ENCODE peak calls at places on chromosomes 6 and 20, in six cellular contexts. A is suprapubic skin, N is esophagus muscularis mucosa, X is sigmoid colon, Z is HepG2, O is transverse colon. Y is an unnamed sample.

GRCh38 chr20:20683922-20684321 is 28.5 kb downstream of the RALGAPA2 start:
- DNase-seq in A (no peak), N (no peak), X (no peak), Z (no peak), O (no peak), Y (no peak)

GRCh38 chr20:59819496-59820203 is 113.8 kb downstream of the SYCP2 start:
- DNase-seq in A (peak; percentile 41), N (peak; percentile 74), X (no peak), Z (no peak), O (no peak), Y (no peak)

GRCh38 chr6:87251725-87252124 is 70.7 kb upstream of the SMIM8 start:
- DNase-seq in A (no peak), N (no peak), X (no peak), Z (no peak), O (no peak), Y (no peak)

GRCh38 chr6:88380618-88381288 is 214.6 kb upstream of the CNR1 start:
- DNase-seq in A (no peak), N (no peak), X (no peak), Z (no peak), O (no peak), Y (no peak)

GRCh38 chr6:105607624-105608392 is 204.9 kb upstream of the PREP start:
- DNase-seq in A (no peak), N (no peak), X (no peak), Z (no peak), O (no peak), Y (no peak)

GRCh38 chr6:75932067-75932466 is 140.4 kb downstream of the IMPG1 start:
- DNase-seq in A (no peak), N (no peak), X (no peak), Z (peak; percentile 49), O (no peak), Y (peak; percentile 47)

GRCh38 chr6:109239192-109239917 is 142.9 kb downstream of the CD164 start:
- DNase-seq in A (no peak), N (no peak), X (no peak), Z (no peak), O (no peak), Y (no peak)

GRCh38 chr6:38375937-38376336 is 263.8 kb downstream of the BTBD9 start:
- DNase-seq in A (no peak), N (no peak), X (no peak), Z (no peak), O (no peak), Y (no peak)

GRCh38 chr6:134099770-134100169 is 47.3 kb upstream of the SLC2A12 start:
- DNase-seq in A (no peak), N (peak; percentile 26), X (no peak), Z (no peak), O (no peak), Y (no peak)

GRCh38 chr6:119148102-119148824 is 69.8 kb upstream of the FAM184A start:
- DNase-seq in A (no peak), N (peak; percentile 39), X (no peak), Z (peak; percentile 79), O (no peak), Y (no peak)

GRCh38 chr20:18190466-18191233 is 53.0 kb downstream of the KAT14 start:
- DNase-seq in A (no peak), N (no peak), X (no peak), Z (no peak), O (no peak), Y (no peak)

GRCh38 chr20:18191336-18191735 is 53.7 kb downstream of the KAT14 start:
- DNase-seq in A (no peak), N (no peak), X (no peak), Z (peak; percentile 18), O (no peak), Y (no peak)

GRCh38 chr20:18188446-18188845 is 50.8 kb downstream of the KAT14 start:
- DNase-seq in A (no peak), N (no peak), X (no peak), Z (no peak), O (no peak), Y (no peak)

GRCh38 chr20:18187020-18187419 is 49.4 kb downstream of the KAT14 start:
- DNase-seq in A (no peak), N (no peak), X (no peak), Z (no peak), O (no peak), Y (no peak)
- H3K27ac ChIP-seq in A (no peak overlapping the region), N (no peak overlapping the region), X (no peak overlapping the region), Z (no peak overlapping the region), O (no peak overlapping the region), Y (no peak overlapping the region)

GRCh38 chr6:31614674-31615578 is at the start of gene AIF1:
- DNase-seq in A (no peak), N (no peak), X (no peak), Z (peak; percentile 53), O (no peak), Y (no peak)

GRCh38 chr6:31617010-31617409 is 2.0 kb downstream of the AIF1 start:
- DNase-seq in A (no peak), N (no peak), X (no peak), Z (no peak), O (no peak), Y (no peak)

GRCh38 chr6:31614075-31614619 is 887 bp upstream of the AIF1 start:
- DNase-seq in A (no peak), N (no peak), X (no peak), Z (peak; percentile 44), O (no peak), Y (no peak)

GRCh38 chr6:31619805-31620585 is 520 bp upstream of the PRRC2A start:
- DNase-seq in A (peak; percentile 99), N (peak; percentile 99), X (peak; percentile 99), Z (peak; percentile 99), O (peak; percentile 98), Y (peak; percentile 97)

GRCh38 chr6:31615748-31616147 is 714 bp downstream of the AIF1 start:
- DNase-seq in A (no peak), N (no peak), X (no peak), Z (no peak), O (no peak), Y (no peak)
- TF ChIP-seq EP300 in A (no peak), N (no peak), X (no peak), Z (no peak), O (no peak), Y (no peak)

DNA sequence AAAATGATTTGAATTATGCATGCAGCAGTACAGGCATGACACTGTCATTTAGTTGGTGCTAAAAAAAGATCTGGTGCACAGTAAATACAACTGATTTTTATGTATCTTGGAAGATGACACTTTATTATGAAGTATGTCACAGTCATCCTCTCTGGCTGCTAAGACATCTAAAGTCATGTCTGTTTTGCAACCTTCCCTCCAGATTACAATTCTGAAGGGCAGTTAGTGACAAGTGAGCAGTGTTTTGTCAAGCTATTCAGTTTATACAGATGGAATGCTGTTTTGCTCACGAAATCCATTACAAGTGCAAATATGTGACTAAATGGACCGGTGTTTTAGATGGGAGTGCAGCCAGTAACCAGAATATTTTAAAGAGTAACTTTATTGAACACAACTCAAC is 736.4 kb downstream of the EPHA7 start:
- DNase-seq in A (no peak), N (no peak), X (no peak), Z (no peak), O (no peak), Y (no peak)
- TF ChIP-seq POLR2AphosphoS5 in A (no peak), N (no peak), X (no peak), Z (no peak), O (no peak), Y (no peak)

GRCh38 chr6:35558571-35558970 is 45.9 kb upstream of the TULP1 start:
- DNase-seq in A (no peak), N (no peak), X (no peak), Z (no peak), O (no peak), Y (no peak)
- H3K27ac ChIP-seq in A (no peak overlapping the region), N (no peak overlapping the region), X (no peak overlapping the region), Z (no peak overlapping the region), O (no peak overlapping the region), Y (no peak overlapping the region)

GRCh38 chr20:63894358-63895201 is at the start of gene DNAJC5:
- DNase-seq in A (peak; percentile 96), N (peak; percentile 97), X (peak; percentile 97), Z (peak; percentile 95), O (peak; percentile 97), Y (peak; percentile 98)
- TF ChIP-seq EP300 in A (no peak), N (no peak), X (no peak), Z (no peak), O (no peak), Y (no peak)

GRCh38 chr20:45842169-45842812 is 8.7 kb downstream of the SNX21 start:
- DNase-seq in A (no peak), N (no peak), X (peak; percentile 90), Z (no peak), O (peak; percentile 32), Y (no peak)

GRCh38 chr20:45841407-45842129 is 8.0 kb downstream of the SNX21 start:
- DNase-seq in A (no peak), N (no peak), X (no peak), Z (no peak), O (no peak), Y (no peak)

GRCh38 chr20:45845452-45845851 is 11.7 kb downstream of the ACOT8 start:
- DNase-seq in A (no peak), N (no peak), X (no peak), Z (no peak), O (no peak), Y (no peak)

GRCh38 chr20:45840700-45841198 is 7.2 kb downstream of the SNX21 start:
- DNase-seq in A (no peak), N (no peak), X (no peak), Z (no peak), O (no peak), Y (no peak)

GRCh38 chr20:45843506-45843905 is 9.9 kb downstream of the SNX21 start:
- DNase-seq in A (no peak), N (no peak), X (no peak), Z (no peak), O (no peak), Y (no peak)
- TF ChIP-seq POLR2AphosphoS5 in A (no peak), N (no peak), X (no peak), Z (no peak), O (no peak), Y (no peak)

DNA sequence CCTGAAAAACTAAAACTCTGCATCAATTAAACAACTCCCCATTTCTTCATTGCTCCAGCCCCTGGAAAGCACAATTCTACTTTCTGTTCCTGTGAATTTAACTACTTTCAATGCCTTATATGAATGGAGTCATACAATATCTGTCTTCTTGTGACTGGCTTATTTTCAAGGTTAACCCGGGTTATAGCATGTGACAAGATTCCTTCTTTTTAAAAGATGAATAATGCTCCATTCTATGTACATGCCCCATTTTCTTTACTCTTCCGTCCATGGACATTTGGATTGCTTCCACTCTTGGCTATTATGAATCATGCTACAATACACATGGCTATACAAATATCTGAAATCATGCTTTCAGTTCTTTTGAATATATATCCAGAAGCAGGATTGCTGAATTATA is 334.9 kb upstream of the ID4 start:
- DNase-seq in A (no peak), N (no peak), X (no peak), Z (no peak), O (no peak), Y (no peak)
- H3K27ac ChIP-seq in A (no peak overlapping the region), N (no peak overlapping the region), X (no peak overlapping the region), Z (no peak overlapping the region), O (no peak overlapping the region), Y (no peak overlapping the region)

DNA sequence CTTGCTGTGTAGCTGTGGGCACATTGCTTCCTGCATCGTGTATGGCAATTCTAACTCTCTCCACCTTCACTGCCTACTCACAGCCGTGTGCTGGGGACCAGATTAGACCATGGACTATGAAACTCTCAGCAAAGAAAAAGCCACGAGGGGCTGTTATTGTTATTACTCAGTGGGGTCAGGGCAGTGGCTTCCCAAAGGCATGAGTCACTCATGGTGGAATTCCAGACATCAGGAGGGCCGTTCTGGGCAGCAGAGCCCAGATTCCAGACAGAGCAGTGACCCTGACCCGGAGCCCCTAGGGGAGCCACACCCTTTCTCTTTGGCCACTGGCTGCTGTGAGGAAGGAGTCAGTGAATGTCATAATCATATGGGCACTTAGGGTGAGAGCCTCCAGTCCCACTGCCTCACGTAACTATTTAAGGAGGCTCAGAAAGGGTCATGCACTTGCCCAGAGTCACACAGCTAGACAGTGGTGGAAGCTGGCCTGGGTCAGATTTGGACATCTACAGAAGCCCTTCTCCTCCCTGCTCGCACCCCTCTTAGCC is 22.2 kb upstream of the CCN5 start:
- DNase-seq in A (peak; percentile 91), N (peak; percentile 95), X (peak; percentile 91), Z (peak; percentile 97), O (peak; percentile 22), Y (peak; percentile 33)
- TF ChIP-seq EP300 in A (no peak), N (peak; percentile 84), X (no peak), Z (peak; percentile 59), O (peak; percentile 7), Y (peak; percentile 59)